ENCODE peak calls at places on chromosomes 2 and 18, in six cellular contexts. A is GM12891, O is K562, X is H1, E is HepG2, R is GM12878. V is an unnamed sample.

GRCh38 chr2:159090514-159091201 is 122.2 kb downstream of the TANC1 start:
- DNase-seq in A (no peak), O (no peak), X (no peak), E (no peak), R (peak), V (no peak)

GRCh38 chr2:207499114-207499513 is 30.6 kb upstream of the CREB1 start:
- DNase-seq in A (no peak), O (no peak), X (no peak), E (no peak), R (no peak), V (no peak)

GRCh38 chr2:232492236-232492848 is 4.7 kb upstream of the ECEL1 start:
- DNase-seq in A (no peak), O (no peak), X (no peak), E (no peak), R (no peak), V (no peak)

GRCh38 chr18:26511339-26512071 is 36.8 kb downstream of the KCTD1 start:
- DNase-seq in A (no peak), O (no peak), X (no peak), E (no peak), R (no peak), V (no peak)

GRCh38 chr2:120245520-120245835 is 7.2 kb upstream of the RALB start:
- DNase-seq in A (no peak), O (no peak), X (no peak), E (peak), R (no peak), V (no peak)

GRCh38 chr2:35946431-35946991 is 409.1 kb upstream of the CRIM1 start:
- DNase-seq in A (no peak), O (no peak), X (no peak), E (no peak), R (no peak), V (no peak)

GRCh38 chr2:149597050-149598013 is 9.8 kb upstream of the MMADHC start:
- DNase-seq in A (peak), O (peak), X (peak), E (peak), R (peak), V (no peak)

GRCh38 chr2:140586379-140586778 is 1544.4 kb downstream of the LRP1B start:
- DNase-seq in A (no peak), O (no peak), X (no peak), E (peak), R (peak), V (no peak)

GRCh38 chr18:70553245-70553960 is 264.6 kb downstream of the SOCS6 start:
- DNase-seq in A (no peak), O (no peak), X (no peak), E (no peak), R (no peak), V (no peak)

GRCh38 chr18:59311631-59312030 is 6.8 kb downstream of the CPLX4 start:
- DNase-seq in A (no peak), O (no peak), X (no peak), E (no peak), R (no peak), V (no peak)

GRCh38 chr2:105166671-105167070 is 74.9 kb upstream of the GPR45 start:
- DNase-seq in A (no peak), O (no peak), X (no peak), E (no peak), R (no peak), V (no peak)

GRCh38 chr2:213228638-213229037 is 55.6 kb upstream of the SPAG16 start:
- DNase-seq in A (no peak), O (no peak), X (no peak), E (no peak), R (no peak), V (no peak)

GRCh38 chr2:207885010-207885409 is 115.3 kb upstream of the FZD5 start:
- DNase-seq in A (no peak), O (no peak), X (no peak), E (no peak), R (no peak), V (no peak)

GRCh38 chr2:1674276-1674675 is 70.0 kb downstream of the PXDN start:
- DNase-seq in A (no peak), O (no peak), X (no peak), E (no peak), R (no peak), V (no peak)

GRCh38 chr18:31424383-31424988 is 23.1 kb upstream of the DSG3 start:
- DNase-seq in A (no peak), O (peak), X (no peak), E (peak), R (no peak), V (no peak)

GRCh38 chr18:79510731-79511141 is 115.0 kb downstream of the NFATC1 start:
- DNase-seq in A (no peak), O (no peak), X (no peak), E (no peak), R (no peak), V (no peak)

GRCh38 chr18:48831802-48832201 is 119.0 kb downstream of the SMAD7 start:
- DNase-seq in A (no peak), O (no peak), X (no peak), E (no peak), R (no peak), V (no peak)

GRCh38 chr18:8003878-8004675 is 437.0 kb downstream of the PTPRM start:
- DNase-seq in A (no peak), O (no peak), X (no peak), E (no peak), R (no peak), V (no peak)

GRCh38 chr2:219489315-219489714 is 9.4 kb upstream of the GMPPA start:
- DNase-seq in A (no peak), O (no peak), X (no peak), E (no peak), R (no peak), V (no peak)

GRCh38 chr2:100580474-100581264 is 17.9 kb downstream of the PDCL3 start:
- DNase-seq in A (peak), O (no peak), X (no peak), E (no peak), R (peak), V (no peak)

GRCh38 chr2:25323042-25323514 is 18.6 kb downstream of the DNMT3A start:
- DNase-seq in A (no peak), O (peak), X (peak), E (no peak), R (no peak), V (no peak)

GRCh38 chr18:23065234-23065806 is 70.0 kb upstream of the CABLES1 start:
- DNase-seq in A (no peak), O (no peak), X (no peak), E (no peak), R (no peak), V (no peak)

GRCh38 chr2:235063501-235063961 is 111.7 kb downstream of the SH3BP4 start:
- DNase-seq in A (no peak), O (no peak), X (no peak), E (no peak), R (no peak), V (no peak)

GRCh38 chr2:18503686-18504085 is 56.8 kb downstream of the RDH14 start:
- DNase-seq in A (no peak), O (no peak), X (no peak), E (no peak), R (no peak), V (no peak)

GRCh38 chr18:32378705-32379104 is 92.0 kb downstream of the GAREM1 start:
- DNase-seq in A (no peak), O (no peak), X (no peak), E (peak), R (no peak), V (no peak)

GRCh38 chr18:69843047-69843446 is 104.6 kb downstream of the CD226 start:
- DNase-seq in A (no peak), O (no peak), X (no peak), E (no peak), R (no peak), V (no peak)

DNA sequence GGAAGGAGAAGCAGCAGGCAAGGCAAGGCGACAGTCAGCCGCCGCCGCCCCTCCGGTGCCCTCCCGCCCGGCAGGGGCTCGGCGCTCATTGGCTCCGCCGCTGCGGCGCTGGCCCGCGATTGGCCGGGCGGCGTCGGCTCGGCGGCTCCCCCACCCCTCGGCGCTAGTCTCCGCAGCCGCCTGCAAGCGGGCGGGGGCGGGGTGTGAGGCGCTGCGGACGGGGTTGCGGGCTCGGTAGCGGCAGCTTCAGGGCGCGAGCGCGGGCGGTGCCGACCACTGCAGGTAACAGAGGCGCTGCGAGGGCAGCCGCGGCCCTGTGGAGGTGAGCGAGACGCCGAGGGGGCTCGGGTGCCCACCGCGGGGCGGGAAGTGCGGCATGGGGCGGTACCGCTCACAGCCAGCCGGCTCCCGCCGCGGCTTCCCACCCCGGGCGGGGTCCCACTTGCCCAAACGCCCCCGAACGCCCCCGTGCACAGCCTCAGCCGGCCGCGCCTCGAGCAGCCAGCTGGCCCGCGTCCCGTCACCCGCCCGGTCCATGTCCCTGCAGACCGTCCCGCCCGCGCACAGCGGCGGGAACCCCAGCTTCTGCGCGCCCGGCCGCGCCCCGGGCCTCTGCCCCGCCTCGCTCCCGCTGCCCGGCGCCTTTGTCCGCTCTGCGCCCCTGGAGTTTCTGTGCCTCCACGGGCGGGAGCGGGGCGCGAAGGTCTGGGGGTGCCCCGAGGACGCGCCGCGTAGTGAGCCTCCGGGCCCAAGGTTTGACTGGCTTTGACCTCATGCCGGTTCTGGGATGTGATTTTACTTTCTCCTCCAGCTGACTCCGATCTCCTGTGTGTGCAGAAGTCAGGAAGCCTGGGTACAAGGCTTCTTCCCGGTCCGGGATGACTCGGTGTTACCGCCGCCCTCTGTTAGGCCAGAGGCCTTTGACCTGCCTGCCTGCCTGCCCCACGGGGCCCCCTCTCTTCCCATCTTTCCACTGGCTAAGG is at the start of gene SANBR:
- DNase-seq in A (peak), O (peak), X (peak), E (peak), R (peak), V (peak)
- TF ChIP-seq POLR2A in A (no peak), O (peak), X (peak), E (peak), R (peak), V (no peak)

GRCh38 chr18:36419188-36419912 is 121.8 kb downstream of the FHOD3 start:
- DNase-seq in A (no peak), O (no peak), X (no peak), E (no peak), R (no peak), V (no peak)
- TF ChIP-seq TAF1 in A (no peak), O (no peak), X (no peak), E (no peak), R (no peak), V (no peak)

DNA sequence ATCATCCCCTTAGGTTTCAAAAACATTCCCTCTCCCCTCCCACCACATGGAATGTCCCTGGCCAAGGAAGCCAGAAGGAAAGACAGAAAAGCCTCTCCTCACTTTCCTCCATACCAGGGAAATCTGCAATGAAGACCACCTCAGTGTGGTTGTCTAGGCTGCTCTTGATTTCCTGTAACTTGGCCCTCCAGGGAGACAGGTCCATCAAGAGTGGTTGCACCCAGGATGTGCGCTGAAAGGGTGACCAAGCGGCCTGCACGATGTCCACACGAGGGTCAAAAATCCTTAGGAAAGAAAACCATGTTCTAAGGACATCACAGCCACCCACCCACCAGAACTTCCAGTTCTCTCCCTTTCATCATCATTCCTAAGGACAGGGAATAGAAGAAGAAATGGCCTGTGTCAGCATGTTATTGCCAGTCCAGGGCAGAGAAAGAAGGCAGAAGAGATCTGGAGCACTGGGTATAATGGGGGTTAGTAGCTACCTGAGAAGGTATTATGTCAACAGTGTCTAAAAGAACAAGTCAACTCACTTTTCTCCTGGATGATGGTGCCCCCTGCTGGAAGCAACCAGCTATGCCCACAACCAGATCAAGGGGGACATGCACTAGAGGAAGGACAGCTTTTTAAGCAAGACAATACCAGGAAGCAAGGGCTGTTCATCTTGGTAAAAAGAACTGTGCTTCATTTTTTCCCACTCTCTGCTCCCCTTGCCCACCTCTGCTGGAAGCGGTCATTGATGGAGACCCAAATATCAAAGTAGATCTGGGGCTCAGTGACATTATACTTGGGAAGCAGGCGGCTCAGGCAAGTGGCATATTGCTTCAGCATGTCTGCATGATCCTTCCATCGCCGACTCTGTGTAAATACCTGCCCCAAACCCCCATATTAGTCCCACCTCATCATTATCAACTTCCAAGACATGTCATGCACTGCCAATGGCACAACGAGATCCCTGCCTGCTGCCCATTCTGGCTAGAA is 9.3 kb downstream of the GGCX start:
- DNase-seq in A (peak), O (peak), X (peak), E (peak), R (peak), V (peak)
- TF ChIP-seq POLR2AphosphoS5 in A (no peak), O (no peak), X (no peak), E (no peak), R (no peak), V (no peak)

GRCh38 chr2:192091480-192091879 is 103.3 kb downstream of the TMEFF2 start:
- DNase-seq in A (no peak), O (no peak), X (no peak), E (no peak), R (no peak), V (no peak)
- TF ChIP-seq POLR2A in A (no peak), O (no peak), X (no peak), E (no peak), R (no peak), V (no peak)

DNA sequence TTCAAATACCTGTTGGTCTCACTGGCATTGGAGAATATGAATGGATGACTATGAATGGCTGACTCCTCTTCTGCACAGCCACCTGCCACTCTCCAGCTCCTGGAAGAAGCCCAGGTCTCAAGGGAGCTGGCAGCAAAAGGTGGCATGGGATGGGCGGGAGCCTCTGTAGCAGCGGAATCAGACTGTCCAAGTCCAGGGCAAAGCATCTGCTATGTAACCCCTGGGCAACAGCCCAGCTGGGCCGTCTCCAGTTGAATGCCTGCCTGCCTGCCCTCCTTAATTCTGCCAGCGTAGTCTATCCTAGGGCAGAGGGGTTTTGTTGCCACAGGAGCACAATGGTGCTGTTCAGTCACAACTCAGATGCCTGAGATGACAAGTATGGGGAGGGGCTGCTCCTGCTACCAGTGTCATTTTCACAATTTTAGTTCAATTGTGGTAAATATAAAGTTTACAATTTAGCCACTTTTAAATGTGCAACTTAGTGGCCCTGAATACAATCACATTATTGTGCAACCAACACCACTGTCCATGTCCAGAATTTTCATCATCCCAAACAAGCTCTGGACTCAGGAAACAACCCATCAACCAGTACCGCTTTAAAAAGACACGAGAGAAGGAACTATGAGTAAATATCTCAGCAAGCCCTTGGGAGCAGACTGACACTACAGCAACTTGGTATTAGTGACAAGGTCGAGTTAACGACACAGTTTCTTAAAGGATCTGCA is 115.2 kb downstream of the MYO5B start:
- DNase-seq in A (no peak), O (no peak), X (no peak), E (no peak), R (no peak), V (no peak)
- TF ChIP-seq TAF1 in A (no peak), O (no peak), X (no peak), E (no peak), R (no peak), V (no peak)

DNA sequence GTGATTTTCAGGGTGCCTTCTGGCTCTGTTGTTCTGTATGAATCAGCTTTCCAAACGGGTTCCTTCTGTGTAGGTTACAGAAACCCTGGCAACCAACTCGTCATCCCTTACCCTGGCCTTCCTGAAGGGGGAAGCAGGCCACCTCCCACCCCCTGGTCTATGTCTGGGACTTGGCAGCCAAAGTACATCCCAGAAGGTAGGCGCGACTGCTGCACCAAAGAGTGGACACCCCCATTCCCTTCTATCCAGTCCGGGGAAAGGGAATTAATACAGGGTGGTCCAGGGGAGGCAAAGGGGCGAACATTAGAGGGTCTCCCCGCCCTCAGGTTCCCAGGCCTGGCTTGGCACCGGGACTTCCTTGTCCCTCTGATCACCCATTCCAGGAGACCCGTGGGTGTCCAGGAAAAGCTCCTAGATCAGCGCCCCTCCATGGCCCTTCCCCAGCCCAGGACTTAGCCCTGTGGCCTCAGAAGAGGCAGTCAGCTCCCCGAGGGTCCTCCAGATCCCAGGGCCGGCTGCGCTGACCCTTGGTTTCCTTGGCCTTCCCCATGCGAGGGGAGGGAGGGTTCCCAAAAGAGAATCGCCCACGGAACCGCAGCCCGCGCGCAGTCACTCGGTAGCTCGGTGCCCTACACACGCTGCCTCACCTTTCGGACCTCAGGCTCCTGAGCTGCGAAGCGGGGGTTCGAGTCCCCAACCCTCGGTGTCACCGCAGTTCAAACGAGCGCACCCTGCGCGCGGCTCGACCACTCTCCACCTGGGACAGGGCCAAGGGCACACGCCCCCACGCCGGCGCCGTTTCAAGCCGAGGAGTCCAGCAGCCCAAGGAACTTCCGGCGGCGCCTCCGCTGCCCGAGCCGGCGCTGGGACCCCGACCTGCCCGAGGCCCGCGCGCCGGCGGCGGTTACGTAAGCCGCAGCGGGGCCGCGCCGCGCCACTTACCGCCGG is at the start of gene PER2:
- DNase-seq in A (peak), O (peak), X (no peak), E (peak), R (no peak), V (peak)
- TF ChIP-seq POLR2AphosphoS5 in A (no peak), O (no peak), X (no peak), E (no peak), R (no peak), V (no peak)

GRCh38 chr2:10133007-10133647 is 10.6 kb downstream of the RRM2 start:
- DNase-seq in A (no peak), O (no peak), X (no peak), E (no peak), R (no peak), V (no peak)
- TF ChIP-seq POLR2A in A (no peak), O (peak), X (peak), E (no peak), R (peak), V (peak)